ENCODE peak calls at places on chromosomes 2 and 18, in six cellular contexts. U, Q, T, C, F and K are unnamed samples.

GRCh38 chr2:103132536-103133217 is 370.8 kb downstream of the TMEM182 start:
- DNase-seq in C (no peak), U (no peak), T (no peak), Q (no peak), F (no peak), K (no peak)

GRCh38 chr2:406876-407275 is 119.0 kb upstream of the ALKAL2 start:
- DNase-seq in T (no peak), U (no peak), C (no peak), Q (no peak), F (peak), K (no peak)

GRCh38 chr2:60414731-60415130 is 138.7 kb downstream of the BCL11A start:
- DNase-seq in T (no peak), F (no peak), U (peak), C (no peak), Q (peak), K (no peak)

GRCh38 chr18:13376298-13376840 is 157.8 kb downstream of the LDLRAD4 start:
- DNase-seq in Q (no peak), C (peak), T (no peak), F (no peak), U (no peak), K (no peak)

GRCh38 chr2:45282646-45283045 is 273.4 kb upstream of the SIX2 start:
- DNase-seq in F (no peak), Q (no peak), T (no peak), U (no peak), C (no peak), K (no peak)

GRCh38 chr18:58144106-58144505 is 100.1 kb downstream of the NEDD4L start:
- DNase-seq in F (no peak), C (no peak), U (no peak), Q (no peak), T (no peak), K (no peak)

GRCh38 chr18:63405986-63406385 is 16.3 kb downstream of the VPS4B start:
- DNase-seq in T (no peak), Q (no peak), F (no peak), C (no peak), U (no peak), K (no peak)

GRCh38 chr18:48785091-48785614 is 165.6 kb downstream of the SMAD7 start:
- DNase-seq in F (no peak), T (no peak), U (no peak), Q (no peak), C (peak), K (no peak)